ENCODE peak calls at places on chromosomes 3 and 15, in five cellular contexts. E, G, W, K and I are unnamed samples. For H3K4me1, the result is how much of the 10 kb centered on the place peaks cover.

GRCh38 chr3:169772530-169772950 is 656 bp upstream of the MYNN start:
- DNase-seq in K (peak), E (peak), G (no peak), W (peak), I (peak)

GRCh38 chr3:134799393-134799792 is 4.3 kb downstream of the EPHB1 start:
- DNase-seq in E (no peak), G (no peak), K (no peak), W (no peak), I (no peak)

GRCh38 chr15:67792250-67792942 is 32.9 kb upstream of the SKOR1 start:
- DNase-seq in G (no peak), E (no peak), K (no peak), W (no peak), I (peak)

GRCh38 chr3:164683516-164683915 is 394.8 kb downstream of the SI start:
- DNase-seq in W (no peak), K (no peak), G (no peak), E (no peak), I (no peak)

GRCh38 chr15:65732698-65733097 is 59.4 kb downstream of the DENND4A start:
- DNase-seq in W (no peak), K (no peak), E (no peak), G (no peak), I (peak)

GRCh38 chr3:190265795-190266194 is 56.5 kb downstream of the CLDN1 start:
- DNase-seq in G (no peak), K (peak), W (peak), E (peak), I (peak)

GRCh38 chr3:9279959-9280358 is 30.5 kb upstream of the SRGAP3 start:
- DNase-seq in G (no peak), K (no peak), E (peak), W (no peak), I (peak)

GRCh38 chr3:195751584-195751983 is 30.8 kb downstream of the MUC20 start:
- DNase-seq in K (no peak), E (peak), W (no peak), G (no peak), I (no peak)

GRCh38 chr3:179840985-179841384 is 188.1 kb downstream of the USP13 start:
- DNase-seq in G (no peak), E (peak), W (no peak), K (no peak), I (peak)

GRCh38 chr15:66673410-66674322 is 28.4 kb upstream of the SMAD6 start:
- DNase-seq in K (peak), E (peak), W (peak), G (no peak), I (peak)

GRCh38 chr15:67240235-67241131 is 14.0 kb downstream of the AAGAB start:
- DNase-seq in G (no peak), W (peak), E (peak), K (peak), I (no peak)

GRCh38 chr3:136750209-136750921 is 1.8 kb downstream of the STAG1 start:
- DNase-seq in K (peak), G (no peak), W (no peak), E (no peak), I (peak)
- H3K4me1 ChIP-seq in K (under half), G (under half), W (under half), E (under half), I (under half)

DNA sequence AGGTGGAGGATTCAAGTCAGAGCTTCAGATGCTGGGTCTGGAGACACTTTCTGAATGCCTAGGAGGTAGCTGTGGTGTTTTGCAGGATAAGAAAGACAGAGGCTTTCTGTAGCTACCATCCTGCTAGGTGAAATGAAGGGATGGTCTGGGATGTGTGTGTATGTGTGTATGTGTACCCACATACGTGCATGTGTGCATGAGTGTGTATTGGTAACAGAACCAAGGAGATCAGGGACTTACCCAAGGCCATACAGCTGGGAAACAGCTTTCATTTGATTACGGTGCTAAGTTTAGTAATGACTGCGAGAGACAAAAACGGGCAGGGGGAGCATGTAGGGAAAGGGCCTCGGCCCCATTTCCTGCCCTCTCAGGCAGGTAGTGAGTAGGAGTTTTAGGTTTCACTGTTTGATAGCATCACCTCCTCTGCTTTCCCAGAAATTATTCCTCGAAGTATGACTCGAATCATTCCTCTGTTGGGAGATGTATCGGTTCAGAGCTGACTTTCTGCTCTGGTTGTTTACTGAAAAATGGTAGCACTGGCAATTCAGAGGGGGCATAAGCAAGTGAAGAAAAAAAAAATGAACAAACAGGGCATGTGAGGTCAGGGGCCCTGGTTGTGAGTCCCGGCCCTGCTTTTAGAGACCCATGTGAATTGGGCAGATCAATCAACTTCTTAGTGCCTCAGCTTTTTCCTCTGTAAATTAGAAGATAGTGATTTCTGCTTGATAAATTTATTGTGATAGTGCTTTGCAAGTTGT is 130.7 kb downstream of the LPP start:
- DNase-seq in G (no peak), K (no peak), E (no peak), W (no peak), I (no peak)
- H3K4me1 ChIP-seq in G (under half), K (under half), E (under half), W (under half), I (under half)

DNA sequence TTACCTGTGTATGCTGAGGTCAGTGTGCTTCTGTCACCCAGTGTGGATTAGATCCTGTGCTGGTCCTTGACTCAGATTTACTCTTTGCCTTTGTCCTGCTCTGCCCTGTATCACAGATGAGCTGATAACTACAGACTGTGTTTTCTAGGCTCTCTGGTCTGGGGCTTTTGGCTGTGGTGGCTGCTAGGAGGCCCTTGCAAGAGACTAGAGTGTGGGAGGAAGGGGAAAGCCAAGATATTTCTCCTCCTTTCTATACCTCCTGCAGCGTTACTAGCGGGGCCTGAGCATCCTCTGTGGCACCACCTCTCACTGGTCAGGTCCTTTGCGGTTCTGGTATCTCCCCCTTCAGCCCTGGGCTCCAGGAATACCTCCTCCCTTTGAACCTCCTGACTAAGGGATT is 282.3 kb upstream of the TBC1D5 start:
- DNase-seq in G (no peak), K (no peak), E (no peak), W (no peak), I (no peak)
- H3K4me1 ChIP-seq in G (under half), K (under half), E (under half), W (under half), I (under half)

GRCh38 chr3:123432832-123433523 is 15.9 kb downstream of the ADCY5 start:
- DNase-seq in W (no peak), G (no peak), K (no peak), E (no peak), I (no peak)

GRCh38 chr3:123430266-123430665 is 18.6 kb downstream of the ADCY5 start:
- DNase-seq in K (no peak), E (no peak), G (no peak), W (no peak), I (no peak)

GRCh38 chr3:123431658-123432323 is 17.1 kb downstream of the ADCY5 start:
- DNase-seq in E (no peak), G (no peak), W (no peak), K (peak), I (no peak)

GRCh38 chr3:123431007-123431657 is 17.8 kb downstream of the ADCY5 start:
- DNase-seq in W (no peak), G (no peak), K (no peak), E (no peak), I (no peak)

DNA sequence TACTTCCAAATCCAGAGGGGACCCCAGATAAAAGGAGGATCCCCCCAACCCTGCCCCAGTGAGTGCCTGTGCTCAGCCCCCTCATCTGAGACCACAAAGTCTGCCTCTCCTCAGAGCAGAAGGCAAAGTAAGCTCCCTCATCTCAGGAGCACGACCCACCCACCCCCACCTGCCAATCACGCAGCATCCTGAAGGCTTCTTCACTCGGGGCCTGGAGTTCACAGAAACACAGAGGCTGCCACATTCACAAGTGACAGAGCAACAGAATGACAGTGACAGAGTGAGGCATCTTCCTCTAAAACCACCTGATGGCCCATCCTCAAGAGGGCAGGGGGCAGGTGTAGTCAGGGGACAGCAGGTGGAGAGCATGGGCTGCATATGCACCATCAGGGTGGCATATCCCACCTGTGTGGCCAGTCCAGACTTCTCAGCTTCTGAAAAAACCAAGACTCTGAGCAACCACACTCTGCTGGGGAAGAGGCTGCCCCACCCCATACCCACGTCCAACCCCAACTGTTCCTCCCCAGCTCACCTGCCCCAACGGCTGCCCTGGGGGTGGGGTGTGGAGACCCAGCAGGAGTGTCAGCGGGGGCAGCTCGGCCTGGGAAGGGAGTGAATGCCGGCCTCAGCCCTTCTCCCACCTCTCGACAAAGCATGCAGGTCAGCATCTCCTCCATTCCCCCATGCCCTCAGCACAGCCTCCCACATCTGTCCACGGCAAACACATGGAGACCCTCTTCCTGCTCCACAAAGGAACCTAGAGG is 19.3 kb downstream of the ADCY5 start:
- DNase-seq in E (no peak), W (no peak), K (no peak), G (no peak), I (no peak)
- H3K4me1 ChIP-seq in E (under half), W (under half), K (under half), G (under half), I (under half)

GRCh38 chr15:32927124-32927523 is 209.3 kb downstream of the GREM1 start:
- DNase-seq in K (no peak), W (no peak), G (no peak), E (no peak), I (no peak)

GRCh38 chr15:32919749-32920414 is 202.1 kb downstream of the GREM1 start:
- DNase-seq in K (no peak), G (no peak), E (no peak), W (no peak), I (no peak)

GRCh38 chr15:32918481-32919026 is 200.8 kb downstream of the GREM1 start:
- DNase-seq in G (no peak), W (no peak), K (no peak), E (no peak), I (no peak)

GRCh38 chr15:32922541-32922940 is 204.7 kb downstream of the GREM1 start:
- DNase-seq in E (no peak), K (no peak), G (no peak), W (no peak), I (no peak)

GRCh38 chr15:32923176-32923575 is 205.4 kb downstream of the GREM1 start:
- DNase-seq in W (no peak), E (no peak), K (no peak), G (no peak), I (no peak)
- H3K4me1 ChIP-seq in W (under half), E (under half), K (under half), G (under half), I (under half)

GRCh38 chr3:48466386-48467109 is 20.0 kb downstream of the ATRIP start:
- DNase-seq in K (peak), G (no peak), E (no peak), W (no peak), I (no peak)
- H3K4me1 ChIP-seq in K (under half), G (under half), E (under half), W (under half), I (under half)

GRCh38 chr3:31925271-31925630 is 55.8 kb downstream of the OSBPL10 start:
- DNase-seq in W (no peak), E (no peak), K (no peak), G (no peak), I (no peak)
- H3K4me1 ChIP-seq in W (under half), E (under half), K (under half), G (under half), I (under half)

DNA sequence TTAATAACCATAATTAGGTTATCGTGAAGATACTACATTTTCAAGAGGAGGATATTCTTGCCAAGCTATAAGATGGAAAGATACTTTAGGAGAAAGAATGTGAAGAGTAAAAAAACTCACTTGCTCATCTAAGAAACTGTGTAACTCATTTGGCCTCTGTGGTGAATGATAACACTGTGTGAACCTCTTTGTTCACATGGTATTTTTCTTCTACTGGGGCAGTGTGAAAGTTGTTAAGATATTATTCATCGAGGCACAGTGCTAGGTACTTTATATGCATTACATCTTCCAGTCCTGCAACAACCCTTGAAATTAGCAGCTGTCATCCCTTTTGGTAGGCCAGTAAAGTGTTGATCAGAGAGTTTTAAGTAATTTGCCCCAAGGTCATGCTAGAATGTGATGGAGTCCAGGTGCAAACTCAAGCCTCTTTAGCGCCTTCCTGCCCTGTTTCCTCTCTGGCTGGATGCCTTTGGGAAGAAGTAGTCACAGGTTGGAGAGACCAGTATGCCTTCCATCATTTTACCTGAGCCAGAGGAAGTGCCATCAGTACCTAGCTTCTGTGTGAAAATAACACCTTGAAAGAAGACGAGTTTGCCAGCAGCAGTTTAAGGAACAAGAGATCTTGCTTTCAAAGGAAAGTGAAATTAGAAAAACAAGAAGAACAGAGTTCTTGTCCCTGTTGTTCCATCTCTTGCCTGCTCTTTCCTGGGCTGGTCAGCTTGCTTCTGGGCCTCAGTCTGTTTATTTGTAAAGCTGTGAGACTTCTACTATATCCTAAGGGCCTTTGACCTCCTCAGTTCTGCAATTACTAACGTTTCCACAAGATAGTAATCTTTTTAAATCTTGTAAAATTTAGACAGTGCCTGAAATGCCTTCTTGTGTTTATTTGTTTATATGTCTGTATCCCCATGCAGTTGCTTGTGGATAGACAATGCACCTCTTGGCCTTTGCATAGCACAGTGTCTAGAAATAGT is 179.3 kb downstream of the FNDC3B start:
- DNase-seq in W (no peak), E (no peak), K (no peak), G (no peak), I (no peak)
- H3K4me1 ChIP-seq in W (under half), E (under half), K (under half), G (under half), I (under half)

GRCh38 chr15:44673639-44674038 is 10.2 kb upstream of the SPG11 start:
- DNase-seq in G (no peak), W (no peak), E (no peak), K (no peak), I (no peak)
- H3K4me1 ChIP-seq in G (under half), W (under half), E (under half), K (under half), I (under half)